ENCODE peak calls at places on chromosomes 11 and 22, in six cellular contexts. K is kidney; I is endodermal cell; W is CD4-positive, alpha-beta memory T cell; O is cardiac muscle cell; Z is mesenchymal stem cell. F is an unnamed sample. For H3K36me3, the result is how much of the 10 kb centered on the place peaks cover.

GRCh38 chr11:47908198-47908597 is 60.0 kb upstream of the NUP160 start:
- DNase-seq in K (no peak), I (no peak), W (no peak), O (peak), Z (peak), F (peak)

GRCh38 chr11:65743928-65744698 is 23.5 kb upstream of the RNASEH2C start:
- DNase-seq in K (no peak), I (peak), W (no peak), O (peak), Z (peak), F (no peak)

GRCh38 chr11:32310218-32310601 is 125.1 kb downstream of the WT1 start:
- DNase-seq in K (no peak), I (no peak), W (no peak), O (peak), Z (peak), F (no peak)

GRCh38 chr22:48084749-48085090 is 1322.3 kb downstream of the TBC1D22A start:
- DNase-seq in K (no peak), I (no peak), W (no peak), O (no peak), Z (no peak), F (no peak)

GRCh38 chr22:29306175-29306829 is at the start of gene GAS2L1:
- DNase-seq in K (peak), I (peak), W (peak), O (peak), Z (peak), F (peak)

GRCh38 chr11:98040061-98040808 is 980.5 kb upstream of the CNTN5 start:
- DNase-seq in K (no peak), I (no peak), W (no peak), O (no peak), Z (no peak), F (no peak)

GRCh38 chr11:94518300-94518699 is 6.0 kb downstream of the C11orf97 start:
- DNase-seq in K (no peak), I (no peak), W (no peak), O (no peak), Z (no peak), F (no peak)

GRCh38 chr22:44260216-44261035 is 52.3 kb downstream of the SHISAL1 start:
- DNase-seq in K (no peak), I (peak), W (no peak), O (no peak), Z (no peak), F (no peak)

GRCh38 chr22:38614331-38615122 is 41.7 kb downstream of the FAM227A start:
- DNase-seq in K (no peak), I (no peak), W (no peak), O (no peak), Z (peak), F (peak)

GRCh38 chr22:32700186-32700882 is 101.2 kb upstream of the TIMP3 start:
- DNase-seq in K (no peak), I (peak), W (no peak), O (peak), Z (peak), F (peak)

GRCh38 chr11:58905141-58905715 is 34.1 kb upstream of the GLYATL1 start:
- DNase-seq in K (no peak), I (peak), W (no peak), O (peak), Z (peak), F (peak)

GRCh38 chr22:45318558-45319318 is 9.0 kb downstream of the FAM118A start:
- DNase-seq in K (no peak), I (no peak), W (peak), O (peak), Z (peak), F (no peak)

GRCh38 chr22:23685205-23685784 is 5.5 kb upstream of the RGL4 start:
- DNase-seq in K (no peak), I (no peak), W (no peak), O (peak), Z (peak), F (peak)

GRCh38 chr22:44753189-44754042 is 1.0 kb downstream of the ARHGAP8 start:
- DNase-seq in K (no peak), I (peak), W (no peak), O (peak), Z (no peak), F (peak)

GRCh38 chr11:65591939-65592814 is 3.4 kb downstream of the KCNK7 start:
- DNase-seq in K (peak), I (peak), W (no peak), O (peak), Z (peak), F (no peak)

GRCh38 chr11:130313383-130314183 is 1.1 kb downstream of the ZBTB44 start:
- DNase-seq in K (no peak), I (no peak), W (no peak), O (peak), Z (peak), F (peak)

GRCh38 chr22:46053563-46054090 is 76.7 kb upstream of the WNT7B start:
- DNase-seq in K (peak), I (no peak), W (peak), O (peak), Z (no peak), F (no peak)

GRCh38 chr22:43289551-43289963 is 53.6 kb downstream of the SCUBE1 start:
- DNase-seq in K (no peak), I (no peak), W (no peak), O (peak), Z (peak), F (no peak)

GRCh38 chr22:36814796-36815195 is 2.0 kb downstream of the PVALB start:
- DNase-seq in K (no peak), I (no peak), W (no peak), O (no peak), Z (no peak), F (no peak)

GRCh38 chr11:73570415-73571114 is 27.3 kb downstream of the FAM168A start:
- DNase-seq in K (no peak), I (no peak), W (no peak), O (peak), Z (peak), F (peak)

GRCh38 chr11:1574256-1575242 is 2.5 kb upstream of the DUSP8 start:
- DNase-seq in K (peak), I (peak), W (peak), O (peak), Z (peak), F (no peak)

GRCh38 chr11:44623321-44623715 is 57.9 kb downstream of the CD82 start:
- DNase-seq in K (no peak), I (peak), W (no peak), O (no peak), Z (no peak), F (no peak)

GRCh38 chr22:44126807-44127206 is 53.9 kb upstream of the PARVG start:
- DNase-seq in K (no peak), I (no peak), W (no peak), O (no peak), Z (no peak), F (no peak)

GRCh38 chr11:66221726-66222236 is 46.7 kb upstream of the RAB1B start:
- DNase-seq in K (no peak), I (peak), W (no peak), O (no peak), Z (peak), F (no peak)

GRCh38 chr11:3001496-3001895 is 9.4 kb upstream of the NAP1L4 start:
- DNase-seq in K (no peak), I (no peak), W (no peak), O (no peak), Z (no peak), F (no peak)

GRCh38 chr22:38657248-38657909 is 941 bp downstream of the CBY1 start:
- DNase-seq in K (no peak), I (peak), W (peak), O (peak), Z (peak), F (peak)

GRCh38 chr11:58647141-58647699 is 24.8 kb downstream of the CNTF start:
- DNase-seq in K (no peak), I (no peak), W (no peak), O (no peak), Z (no peak), F (no peak)

GRCh38 chr22:42611076-42611475 is 3.6 kb downstream of the POLDIP3 start:
- DNase-seq in K (peak), I (no peak), W (no peak), O (peak), Z (no peak), F (peak)

GRCh38 chr22:48827904-48828555 is 999.6 kb downstream of the BRD1 start:
- DNase-seq in K (peak), I (peak), W (no peak), O (no peak), Z (no peak), F (no peak)

GRCh38 chr11:123145220-123145619 is 49.8 kb downstream of the CLMP start:
- DNase-seq in K (peak), I (no peak), W (no peak), O (peak), Z (peak), F (peak)

GRCh38 chr11:100684101-100685065 is 2.7 kb upstream of the ARHGAP42 start:
- DNase-seq in K (no peak), I (no peak), W (no peak), O (no peak), Z (no peak), F (peak)

GRCh38 chr11:125433454-125434121 is 62.5 kb downstream of the FEZ1 start:
- DNase-seq in K (no peak), I (peak), W (no peak), O (peak), Z (peak), F (peak)

GRCh38 chr11:329886-330253 is 9.2 kb upstream of the IFITM3 start:
- DNase-seq in K (peak), I (peak), W (no peak), O (no peak), Z (no peak), F (no peak)

GRCh38 chr22:46502776-46503175 is 34.6 kb downstream of the CELSR1 start:
- DNase-seq in K (no peak), I (peak), W (no peak), O (no peak), Z (no peak), F (no peak)

GRCh38 chr22:23178512-23179254 is 1.6 kb upstream of the BCR start:
- DNase-seq in K (peak), I (peak), W (peak), O (peak), Z (peak), F (peak)

GRCh38 chr11:71250512-71251158 is 1.7 kb downstream of the SHANK2 start:
- DNase-seq in K (no peak), I (peak), W (no peak), O (no peak), Z (peak), F (no peak)

GRCh38 chr11:776459-777287 is 614 bp downstream of the GATD1 start:
- DNase-seq in K (peak), I (peak), W (no peak), O (peak), Z (peak), F (no peak)

GRCh38 chr22:49724030-49724892 is 103.4 kb downstream of the BRD1 start:
- DNase-seq in K (no peak), I (no peak), W (no peak), O (no peak), Z (no peak), F (no peak)

GRCh38 chr22:29817724-29818123 is 20.4 kb downstream of the ASCC2 start:
- DNase-seq in K (no peak), I (no peak), W (no peak), O (no peak), Z (no peak), F (no peak)

GRCh38 chr11:118519549-118519948 is 7.7 kb upstream of the TTC36 start:
- DNase-seq in K (no peak), I (no peak), W (no peak), O (no peak), Z (no peak), F (no peak)
- H3K36me3 ChIP-seq in K (under half), I (half or more), W (half or more), O (half or more), Z (under half), F (under half)

GRCh38 chr11:6456361-6457073 is 15.7 kb upstream of the HPX start:
- DNase-seq in K (no peak), I (no peak), W (no peak), O (no peak), Z (no peak), F (no peak)

GRCh38 chr11:6455070-6455469 is 14.3 kb upstream of the HPX start:
- DNase-seq in K (no peak), I (no peak), W (no peak), O (no peak), Z (no peak), F (no peak)

GRCh38 chr11:6448574-6448973 is 7.8 kb upstream of the HPX start:
- DNase-seq in K (no peak), I (no peak), W (no peak), O (no peak), Z (no peak), F (no peak)

GRCh38 chr11:6452219-6452618 is 11.4 kb upstream of the HPX start:
- DNase-seq in K (no peak), I (no peak), W (no peak), O (no peak), Z (no peak), F (no peak)

GRCh38 chr11:6453152-6453551 is 12.4 kb upstream of the HPX start:
- DNase-seq in K (no peak), I (no peak), W (no peak), O (no peak), Z (no peak), F (no peak)
- H3K36me3 ChIP-seq in K (half or more), I (under half), W (under half), O (under half), Z (half or more), F (under half)

DNA sequence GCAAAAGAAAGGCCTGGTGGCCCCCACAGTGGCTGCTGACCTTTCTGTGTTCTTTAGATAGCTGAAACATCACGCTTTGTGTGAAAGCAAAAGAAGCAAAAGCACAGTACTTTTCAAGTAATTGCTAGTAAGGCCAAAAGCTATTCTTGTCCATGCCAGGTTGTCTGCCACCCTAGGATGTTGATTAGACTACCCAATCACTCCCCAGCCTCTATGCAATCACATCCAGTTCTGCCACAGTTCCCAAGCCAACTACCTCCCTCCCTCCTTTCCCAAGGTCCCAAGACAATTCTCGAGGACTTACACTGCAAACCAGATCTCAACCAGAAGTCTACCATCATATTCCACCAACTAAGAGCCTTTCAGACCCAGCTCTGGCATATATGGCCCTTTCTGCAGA is 46.2 kb downstream of the RDX start:
- DNase-seq in K (no peak), I (no peak), W (no peak), O (no peak), Z (no peak), F (no peak)
- H3K36me3 ChIP-seq in K (under half), I (half or more), W (under half), O (half or more), Z (under half), F (under half)

GRCh38 chr11:87317441-87317840 is 279.7 kb downstream of the TMEM135 start:
- DNase-seq in K (no peak), I (no peak), W (no peak), O (no peak), Z (no peak), F (no peak)
- H3K36me3 ChIP-seq in K (under half), I (half or more), W (under half), O (under half), Z (under half), F (under half)

F was measured in bronchial epithelial cell.